ENCODE peak calls at places on chromosome X, in ten cellular contexts. C is A549, L is sigmoid colon, F is tibial nerve, P is HepG2, M is K562, J is SK-N-SH, Y is stomach, V is suprapubic skin, W is ovary. Z is an unnamed sample.

GRCh38 chrX:109345866-109346265 is 136.0 kb downstream of the GUCY2F start:
- DNase-seq in C (no peak), L (no peak), F (no peak), P (no peak), M (no peak), J (no peak), Y (no peak), V (no peak), W (no peak), Z (no peak)

GRCh38 chrX:132489256-132490085 is 633 bp upstream of the MBNL3 start:
- DNase-seq in C (no peak), L (peak), F (peak), P (no peak), M (no peak), J (peak), Y (peak), V (no peak), W (peak), Z (peak)

GRCh38 chrX:148047216-148047615 is 66.1 kb downstream of the FMR1NB start:
- DNase-seq in C (no peak), L (no peak), F (no peak), P (no peak), M (no peak), J (no peak), Y (no peak), V (no peak), W (no peak), Z (no peak)

GRCh38 chrX:98231003-98231402 is 1347.3 kb downstream of the RPA4 start:
- DNase-seq in C (no peak), L (no peak), F (no peak), P (no peak), M (no peak), J (no peak), Y (no peak), V (no peak), W (no peak), Z (no peak)

GRCh38 chrX:149528381-149528780 is 12.4 kb upstream of the EOLA1 start:
- DNase-seq in C (no peak), L (no peak), F (no peak), P (no peak), M (no peak), J (no peak), Y (no peak), V (no peak), W (no peak), Z (no peak)

GRCh38 chrX:134377537-134377936 is 82.4 kb upstream of the HPRT1 start:
- DNase-seq in C (no peak), L (no peak), F (no peak), P (peak), M (no peak), J (peak), Y (no peak), V (no peak), W (no peak), Z (no peak)

GRCh38 chrX:103361798-103362197 is 5.5 kb downstream of the TCEAL9 start:
- DNase-seq in C (no peak), L (no peak), F (no peak), P (peak), M (no peak), J (no peak), Y (no peak), V (no peak), W (no peak), Z (no peak)

GRCh38 chrX:150880808-150881165 is 17.7 kb downstream of the CD99L2 start:
- DNase-seq in C (no peak), L (no peak), F (no peak), P (no peak), M (no peak), J (no peak), Y (no peak), V (no peak), W (no peak), Z (no peak)

GRCh38 chrX:67555578-67556203 is 11.9 kb downstream of the AR start:
- DNase-seq in C (peak), L (no peak), F (no peak), P (peak), M (peak), J (peak), Y (peak), V (no peak), W (no peak), Z (peak)

GRCh38 chrX:623599-624323 is 6.8 kb upstream of the SHOX start:
- DNase-seq in C (no peak), L (no peak), F (no peak), P (no peak), M (no peak), J (no peak), Y (no peak), V (peak), W (no peak), Z (no peak)

GRCh38 chrX:2383144-2383543 is 117.6 kb downstream of the DHRSX start:
- DNase-seq in C (no peak), L (no peak), F (no peak), P (no peak), M (no peak), J (no peak), Y (no peak), V (no peak), W (no peak), Z (no peak)

GRCh38 chrX:22396408-22396807 is 123.7 kb downstream of the CBLL2 start:
- DNase-seq in C (no peak), L (no peak), F (no peak), P (no peak), M (no peak), J (no peak), Y (no peak), V (no peak), W (no peak), Z (no peak)

GRCh38 chrX:119363391-119363790 is 35.7 kb upstream of the SLC25A43 start:
- DNase-seq in C (no peak), L (no peak), F (no peak), P (no peak), M (no peak), J (no peak), Y (no peak), V (no peak), W (no peak), Z (no peak)

GRCh38 chrX:67601771-67602170 is 58.0 kb downstream of the AR start:
- DNase-seq in C (no peak), L (no peak), F (no peak), P (no peak), M (no peak), J (no peak), Y (no peak), V (no peak), W (no peak), Z (no peak)

GRCh38 chrX:140764401-140764919 is 54.9 kb downstream of the LINC00632 start:
- DNase-seq in C (no peak), L (peak), F (no peak), P (no peak), M (peak), J (peak), Y (no peak), V (peak), W (no peak), Z (no peak)

GRCh38 chrX:104621781-104622180 is 55.8 kb downstream of the IL1RAPL2 start:
- DNase-seq in C (no peak), L (no peak), F (no peak), P (no peak), M (no peak), J (no peak), Y (no peak), V (no peak), W (no peak), Z (no peak)

GRCh38 chrX:81662381-81662780 is 460.5 kb downstream of the SH3BGRL start:
- DNase-seq in C (no peak), L (no peak), F (no peak), P (no peak), M (no peak), J (no peak), Y (no peak), V (no peak), W (no peak), Z (no peak)

GRCh38 chrX:56795309-56795868 is 66.3 kb downstream of the NBDY start:
- DNase-seq in C (no peak), L (peak), F (no peak), P (no peak), M (no peak), J (peak), Y (peak), V (no peak), W (no peak), Z (peak)

GRCh38 chrX:45479196-45479834 is 278.6 kb upstream of the DIPK2B start:
- DNase-seq in C (peak), L (no peak), F (no peak), P (no peak), M (no peak), J (no peak), Y (no peak), V (no peak), W (no peak), Z (no peak)

GRCh38 chrX:149074429-149074828 is 430.7 kb downstream of the IDS start:
- DNase-seq in C (no peak), L (no peak), F (peak), P (no peak), M (no peak), J (no peak), Y (no peak), V (no peak), W (no peak), Z (no peak)

GRCh38 chrX:45765726-45766125 is 565.0 kb upstream of the DIPK2B start:
- DNase-seq in C (no peak), L (no peak), F (no peak), P (no peak), M (no peak), J (no peak), Y (no peak), V (no peak), W (no peak), Z (no peak)

GRCh38 chrX:11472879-11473278 is 179.7 kb downstream of the AMELX start:
- DNase-seq in C (no peak), L (no peak), F (peak), P (no peak), M (no peak), J (no peak), Y (no peak), V (no peak), W (no peak), Z (no peak)

GRCh38 chrX:51614353-51614752 is 4.4 kb downstream of the CENPVL3 start:
- DNase-seq in C (peak), L (no peak), F (no peak), P (peak), M (peak), J (peak), Y (no peak), V (no peak), W (no peak), Z (no peak)

GRCh38 chrX:29690061-29690460 is 525.3 kb upstream of the MAGEB2 start:
- DNase-seq in C (no peak), L (no peak), F (no peak), P (no peak), M (no peak), J (no peak), Y (no peak), V (no peak), W (no peak), Z (no peak)

GRCh38 chrX:17606211-17606610 is 131.1 kb upstream of the SCML1 start:
- DNase-seq in C (no peak), L (no peak), F (no peak), P (no peak), M (no peak), J (no peak), Y (no peak), V (no peak), W (no peak), Z (no peak)
- TF ChIP-seq EP300 in C (no peak), L (no peak), F (no peak), P (no peak), M (no peak), J (no peak), Y (no peak), V (no peak), W (no peak), Z (no peak)

DNA sequence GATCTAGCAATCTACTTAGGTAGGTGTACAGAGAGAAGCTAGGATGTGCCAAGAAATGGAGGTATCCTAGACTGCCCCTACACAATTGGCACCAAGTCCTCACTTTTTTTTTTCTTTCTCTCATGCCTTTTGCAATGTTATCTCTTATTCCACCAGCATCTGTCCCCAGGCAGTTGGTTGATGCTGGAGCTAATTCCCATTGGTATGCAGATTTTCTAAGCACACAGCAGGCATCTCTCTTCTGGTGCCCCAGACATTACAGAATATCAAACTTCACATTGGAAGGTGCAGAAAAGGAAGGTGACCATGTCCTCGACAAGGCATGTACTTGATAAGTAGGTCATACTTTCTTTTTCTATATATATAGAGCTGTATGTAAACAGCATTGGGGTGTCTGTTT is 21.6 kb downstream of the LUZP4 start:
- DNase-seq in C (no peak), L (no peak), F (no peak), P (no peak), M (no peak), J (peak), Y (no peak), V (no peak), W (no peak), Z (no peak)
- TF ChIP-seq EP300 in C (no peak), L (no peak), F (no peak), P (no peak), M (no peak), J (no peak), Y (no peak), V (no peak), W (no peak), Z (no peak)

GRCh38 chrX:153670748-153671588 is 2.6 kb downstream of the PNCK start:
- DNase-seq in C (no peak), L (peak), F (no peak), P (no peak), M (no peak), J (no peak), Y (no peak), V (no peak), W (no peak), Z (no peak)

GRCh38 chrX:153668423-153669173 is 5.0 kb downstream of the PNCK start:
- DNase-seq in C (no peak), L (peak), F (no peak), P (no peak), M (no peak), J (no peak), Y (no peak), V (no peak), W (no peak), Z (no peak)

GRCh38 chrX:153669901-153670731 is 3.5 kb downstream of the PNCK start:
- DNase-seq in C (no peak), L (peak), F (no peak), P (no peak), M (no peak), J (no peak), Y (no peak), V (no peak), W (no peak), Z (no peak)

GRCh38 chrX:153667931-153668396 is 5.6 kb downstream of the PNCK start:
- DNase-seq in C (peak), L (peak), F (peak), P (peak), M (peak), J (peak), Y (peak), V (peak), W (peak), Z (peak)

GRCh38 chrX:153669174-153669890 is 4.3 kb downstream of the PNCK start:
- DNase-seq in C (peak), L (peak), F (no peak), P (no peak), M (peak), J (peak), Y (no peak), V (no peak), W (peak), Z (no peak)
- TF ChIP-seq EP300 in C (no peak), L (no peak), F (no peak), P (no peak), M (no peak), J (no peak), Y (no peak), V (no peak), W (no peak), Z (no peak)

GRCh38 chrX:14489437-14489836 is 39.9 kb upstream of the GLRA2 start:
- DNase-seq in C (no peak), L (no peak), F (no peak), P (no peak), M (no peak), J (no peak), Y (no peak), V (no peak), W (no peak), Z (no peak)
- TF ChIP-seq EP300 in C (no peak), L (no peak), F (no peak), P (no peak), M (no peak), J (no peak), Y (no peak), V (no peak), W (no peak), Z (no peak)

GRCh38 chrX:69605521-69605920 is 10.4 kb upstream of the EDA start:
- DNase-seq in C (no peak), L (no peak), F (no peak), P (no peak), M (no peak), J (no peak), Y (no peak), V (no peak), W (no peak), Z (no peak)

GRCh38 chrX:69607616-69608015 is 8.3 kb upstream of the EDA start:
- DNase-seq in C (no peak), L (no peak), F (no peak), P (no peak), M (no peak), J (no peak), Y (no peak), V (no peak), W (no peak), Z (no peak)

GRCh38 chrX:69600182-69600581 is 15.7 kb upstream of the EDA start:
- DNase-seq in C (no peak), L (no peak), F (no peak), P (no peak), M (no peak), J (no peak), Y (no peak), V (no peak), W (no peak), Z (no peak)

GRCh38 chrX:69603566-69604194 is 12.2 kb upstream of the EDA start:
- DNase-seq in C (no peak), L (no peak), F (peak), P (no peak), M (no peak), J (no peak), Y (no peak), V (no peak), W (no peak), Z (no peak)
- TF ChIP-seq EP300 in C (no peak), L (no peak), F (no peak), P (no peak), M (no peak), J (no peak), Y (no peak), V (no peak), W (no peak), Z (no peak)

DNA sequence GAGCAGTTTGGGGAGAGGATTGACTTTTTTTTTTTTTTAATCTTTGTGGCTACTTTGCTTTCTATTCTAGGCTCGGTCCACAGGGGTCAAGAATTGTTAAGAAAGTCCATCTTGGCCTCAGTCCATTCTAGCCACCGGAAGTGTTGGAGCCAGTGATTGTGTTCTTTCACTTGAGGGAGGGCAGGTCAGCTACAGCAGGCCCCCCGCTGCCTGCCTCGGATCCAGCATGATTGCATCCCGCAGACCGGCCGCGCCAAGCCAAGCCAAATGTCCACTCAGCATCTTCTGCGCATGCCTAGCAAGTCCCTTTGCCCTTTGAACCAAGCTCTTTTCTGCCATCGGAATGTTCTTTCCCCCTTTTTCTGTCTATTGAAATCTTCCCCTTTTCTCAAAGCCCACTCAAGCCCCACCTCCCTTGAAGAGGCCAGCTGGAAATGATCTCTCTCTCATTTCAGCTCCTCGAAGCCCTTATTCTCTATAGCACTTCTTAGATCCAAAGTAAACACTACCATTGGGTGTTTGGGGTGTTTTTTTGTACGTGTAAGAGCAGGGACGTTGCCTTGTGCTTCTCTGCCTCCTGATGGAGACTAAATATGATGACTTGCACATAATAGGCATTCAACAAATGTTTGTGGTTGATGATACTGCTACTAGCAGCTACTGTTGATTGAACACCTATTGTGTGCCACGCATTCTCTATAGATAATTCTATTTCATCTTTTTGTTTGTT is 147.8 kb upstream of the BCOR start:
- DNase-seq in C (no peak), L (no peak), F (no peak), P (no peak), M (no peak), J (no peak), Y (no peak), V (no peak), W (peak), Z (no peak)
- TF ChIP-seq EP300 in C (no peak), L (no peak), F (no peak), P (no peak), M (no peak), J (no peak), Y (no peak), V (no peak), W (no peak), Z (no peak)

Z was measured in transverse colon.